ENCODE peak calls at places on chromosome 17, in six cellular contexts. U is left cardiac atrium, S is RWPE2, V is heart left ventricle, A is progenitor cell of endocrine pancreas, Y is brain microvascular endothelial cell. H is an unnamed sample.
A peak's percentile ranks its signal among the peaks of the same experiment; 100 is the strongest.

GRCh38 chr17:60151355-60151754 is 1.6 kb downstream of the CA4 start:
- DNase-seq in V (no peak), Y (no peak), S (no peak), U (no peak), A (no peak), H (no peak)

GRCh38 chr17:79532107-79532790 is 78.6 kb downstream of the RBFOX3 start:
- DNase-seq in V (no peak), A (no peak), U (peak; percentile 5), S (no peak), Y (no peak), H (peak; percentile 56)

GRCh38 chr17:60079401-60079861 is 710 bp upstream of the HEATR6 start:
- DNase-seq in A (no peak), U (no peak), V (no peak), S (no peak), Y (no peak), H (no peak)

GRCh38 chr17:27376637-27377547 is 79.4 kb upstream of the KSR1 start:
- DNase-seq in A (no peak), U (no peak), S (no peak), V (no peak), Y (peak; percentile 52), H (no peak)

GRCh38 chr17:17114592-17115225 is 72.5 kb downstream of the MPRIP start:
- DNase-seq in U (no peak), A (no peak), S (no peak), Y (no peak), V (no peak), H (no peak)

GRCh38 chr17:65366102-65366844 is 195.2 kb downstream of the AXIN2 start:
- DNase-seq in U (no peak), Y (no peak), V (no peak), A (no peak), S (no peak), H (no peak)

GRCh38 chr17:64411999-64412771 is 21.5 kb upstream of the PECAM1 start:
- DNase-seq in Y (peak; percentile 16), U (peak; percentile 66), V (peak; percentile 72), A (no peak), S (no peak), H (peak; percentile 84)

GRCh38 chr17:77233635-77234334 is 93.0 kb downstream of the SEC14L1 start:
- DNase-seq in Y (peak; percentile 86), A (no peak), U (no peak), S (no peak), V (no peak), H (no peak)

GRCh38 chr17:17191961-17192381 is 14.2 kb downstream of the PLD6 start:
- DNase-seq in U (peak; percentile 13), S (no peak), Y (no peak), A (no peak), V (no peak), H (no peak)

GRCh38 chr17:48593126-48593829 is at the start of gene HOXB5:
- DNase-seq in A (no peak), Y (no peak), U (no peak), S (no peak), V (no peak), H (no peak)

GRCh38 chr17:30716461-30717289 is 107.8 kb downstream of the CRLF3 start:
- DNase-seq in S (peak; percentile 36), U (peak; percentile 12), V (no peak), A (no peak), Y (no peak), H (no peak)

GRCh38 chr17:58281511-58282011 is 826 bp upstream of the MPO start:
- DNase-seq in V (no peak), S (no peak), U (no peak), A (no peak), Y (no peak), H (no peak)

GRCh38 chr17:20960871-20961270 is 81.9 kb downstream of the USP22 start:
- DNase-seq in S (no peak), V (no peak), U (no peak), Y (no peak), A (no peak), H (no peak)

GRCh38 chr17:52035336-52035915 is 123.1 kb downstream of the CA10 start:
- DNase-seq in Y (no peak), S (no peak), V (no peak), U (no peak), A (no peak), H (no peak)

GRCh38 chr17:18070861-18071340 is 16.8 kb upstream of the DRG2 start:
- DNase-seq in Y (peak; percentile 39), U (no peak), S (no peak), V (no peak), A (no peak), H (no peak)